ENCODE peak calls at places on chromosomes 4 and X, in five cellular contexts. L is bronchial epithelial cell, K is HCT116, J is H1, T is IMR-90. A is an unnamed sample.

GRCh38 chr4:119068529-119068962 is 67.1 kb upstream of the MYOZ2 start:
- DNase-seq in L (peak), K (no peak), J (peak), T (peak), A (no peak)

GRCh38 chrX:103686199-103687072 is at the start of gene MORF4L2:
- DNase-seq in L (peak), K (peak), J (peak), T (peak), A (peak)

GRCh38 chrX:146658379-146658778 is 151.2 kb upstream of the CXorf51B start:
- DNase-seq in L (no peak), K (no peak), J (no peak), T (no peak), A (no peak)

GRCh38 chrX:103918584-103919335 is 43.7 kb upstream of the TMSB15B start:
- DNase-seq in L (peak), K (no peak), J (no peak), T (peak), A (peak)

GRCh38 chr4:115687356-115687755 is 573.9 kb upstream of the NDST4 start:
- DNase-seq in L (no peak), K (no peak), J (no peak), T (no peak), A (no peak)

GRCh38 chrX:133394765-133395164 is 20.5 kb downstream of the GPC4 start:
- DNase-seq in L (no peak), K (no peak), J (no peak), T (no peak), A (no peak)

GRCh38 chrX:37349131-37350033 is at the start of gene PRRG1:
- DNase-seq in L (peak), K (peak), J (peak), T (peak), A (peak)

GRCh38 chr4:1061747-1062146 is 50.3 kb downstream of the FGFRL1 start:
- DNase-seq in L (no peak), K (no peak), J (no peak), T (no peak), A (no peak)

GRCh38 chr4:126318376-126318775 is 1003.6 kb downstream of the FAT4 start:
- DNase-seq in L (no peak), K (no peak), J (no peak), T (no peak), A (no peak)

GRCh38 chr4:159216834-159217233 is 114.0 kb downstream of the RAPGEF2 start:
- DNase-seq in L (no peak), K (no peak), J (no peak), T (no peak), A (no peak)

GRCh38 chr4:89929425-89930272 is 35.0 kb downstream of the MMRN1 start:
- DNase-seq in L (peak), K (no peak), J (no peak), T (no peak), A (peak)

GRCh38 chr4:26256016-26256415 is 64.8 kb upstream of the RBPJ start:
- DNase-seq in L (no peak), K (no peak), J (no peak), T (peak), A (peak)

GRCh38 chr4:135672202-135672601 is 1470.6 kb upstream of the PABPC4L start:
- DNase-seq in L (no peak), K (no peak), J (no peak), T (no peak), A (no peak)

GRCh38 chr4:62126064-62126732 is 926.1 kb downstream of the ADGRL3 start:
- DNase-seq in L (no peak), K (no peak), J (no peak), T (no peak), A (no peak)

GRCh38 chr4:189837462-189837861 is 103.2 kb upstream of the FRG1 start:
- DNase-seq in L (no peak), K (no peak), J (no peak), T (no peak), A (no peak)

GRCh38 chrX:24646745-24647182 is 383 bp downstream of the PCYT1B start:
- DNase-seq in L (peak), K (no peak), J (peak), T (no peak), A (no peak)

GRCh38 chr4:87230806-87231205 is 10.4 kb upstream of the KLHL8 start:
- DNase-seq in L (no peak), K (no peak), J (no peak), T (no peak), A (no peak)

GRCh38 chr4:169314906-169315305 is 44.1 kb upstream of the SH3RF1 start:
- DNase-seq in L (peak), K (peak), J (no peak), T (peak), A (peak)

GRCh38 chr4:152202415-152202814 is 333.5 kb downstream of the FBXW7 start:
- DNase-seq in L (peak), K (no peak), J (no peak), T (no peak), A (no peak)

GRCh38 chr4:130028552-130028951 is 932.6 kb downstream of the C4orf33 start:
- DNase-seq in L (no peak), K (no peak), J (no peak), T (no peak), A (no peak)

GRCh38 chr4:99828477-99828876 is 11.8 kb downstream of the DAPP1 start:
- DNase-seq in L (peak), K (no peak), J (no peak), T (no peak), A (no peak)

GRCh38 chr4:16496501-16496900 is 270.2 kb upstream of the TAPT1 start:
- DNase-seq in L (peak), K (no peak), J (no peak), T (peak), A (peak)

GRCh38 chr4:4613126-4613465 is 71.2 kb upstream of the STX18 start:
- DNase-seq in L (no peak), K (no peak), J (no peak), T (no peak), A (no peak)

DNA sequence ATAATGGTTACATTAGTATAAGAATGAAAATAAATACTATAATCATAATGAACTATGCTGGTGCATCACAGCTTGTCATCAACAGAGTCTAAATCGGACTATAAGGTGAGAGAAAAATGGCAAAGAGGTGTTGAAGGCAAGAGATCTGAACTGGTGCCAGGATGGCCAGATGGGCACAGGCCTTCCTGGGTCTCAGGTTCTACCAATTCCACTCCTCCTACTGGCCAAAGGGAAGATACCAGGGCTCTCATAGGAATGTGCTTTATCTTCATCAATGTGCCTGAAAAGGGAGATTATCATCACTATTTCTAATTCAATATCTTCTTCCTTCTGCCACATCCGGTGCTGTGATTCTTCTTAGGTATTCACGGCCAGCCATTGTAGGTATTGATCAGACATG is 107.6 kb downstream of the GASK1B start:
- DNase-seq in L (no peak), K (no peak), J (no peak), T (no peak), A (no peak)
- TF ChIP-seq CTCF in L (peak), K (peak), J (peak), T (no peak), A (no peak)

GRCh38 chrX:65601530-65602281 is 65.7 kb upstream of the MSN start:
- DNase-seq in L (peak), K (no peak), J (no peak), T (peak), A (peak)
- TF ChIP-seq CTCF in L (no peak), K (no peak), J (no peak), T (no peak), A (no peak)

DNA sequence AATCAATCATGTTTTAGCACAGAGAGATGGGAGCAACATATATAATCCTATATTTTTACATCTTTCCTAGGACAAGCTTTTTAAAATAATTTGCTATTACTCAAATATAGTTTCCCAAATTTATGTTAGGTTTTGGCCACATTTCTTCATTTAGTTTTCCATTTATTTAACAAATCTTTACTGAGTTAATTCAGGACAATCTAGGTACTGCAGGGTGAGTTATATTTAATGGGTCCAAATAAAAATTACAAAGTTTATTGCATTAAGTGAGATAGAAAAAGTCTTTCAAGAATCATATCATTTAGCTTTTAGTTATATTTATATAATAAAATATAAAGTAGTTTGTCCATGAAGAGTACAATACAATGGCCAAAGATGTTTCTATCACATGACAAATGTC is 269.2 kb downstream of the EPHA5 start:
- DNase-seq in L (no peak), K (no peak), J (no peak), T (no peak), A (no peak)
- TF ChIP-seq CTCF in L (no peak), K (no peak), J (no peak), T (no peak), A (no peak)

GRCh38 chr4:28464823-28465222 is 1604.2 kb downstream of the STIM2 start:
- DNase-seq in L (no peak), K (no peak), J (no peak), T (no peak), A (no peak)

GRCh38 chr4:28463184-28463690 is 1602.6 kb downstream of the STIM2 start:
- DNase-seq in L (no peak), K (no peak), J (no peak), T (peak), A (no peak)

DNA sequence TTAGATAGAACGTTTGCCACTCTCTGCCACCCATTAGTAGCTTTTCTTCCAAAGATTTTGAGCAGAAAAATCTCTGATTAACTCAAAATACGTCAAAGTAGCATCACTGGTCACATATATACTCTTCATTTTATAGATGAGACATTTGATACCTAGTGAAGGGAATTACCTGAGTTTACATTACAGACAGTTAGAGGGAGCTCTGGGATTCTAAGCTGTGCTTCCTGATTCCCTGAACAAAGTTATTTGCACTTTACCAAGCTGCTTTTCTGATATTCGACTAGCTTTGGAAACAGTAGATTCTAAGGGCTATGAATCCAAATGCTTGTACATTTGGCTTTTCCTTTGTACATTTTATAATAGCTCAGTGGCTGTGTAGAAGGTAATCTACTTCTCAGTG is 1602.1 kb downstream of the STIM2 start:
- DNase-seq in L (no peak), K (no peak), J (no peak), T (peak), A (no peak)
- TF ChIP-seq CTCF in L (no peak), K (no peak), J (no peak), T (no peak), A (no peak)

GRCh38 chrX:47222776-47223350 is 4.4 kb downstream of the CDK16 start:
- DNase-seq in L (no peak), K (no peak), J (no peak), T (no peak), A (no peak)
- TF ChIP-seq CTCF in L (no peak), K (no peak), J (no peak), T (no peak), A (no peak)

GRCh38 chr4:7561557-7561956 is 126.8 kb upstream of the PSAPL1 start:
- DNase-seq in L (no peak), K (no peak), J (no peak), T (no peak), A (no peak)
- TF ChIP-seq CTCF in L (no peak), K (no peak), J (no peak), T (no peak), A (no peak)

DNA sequence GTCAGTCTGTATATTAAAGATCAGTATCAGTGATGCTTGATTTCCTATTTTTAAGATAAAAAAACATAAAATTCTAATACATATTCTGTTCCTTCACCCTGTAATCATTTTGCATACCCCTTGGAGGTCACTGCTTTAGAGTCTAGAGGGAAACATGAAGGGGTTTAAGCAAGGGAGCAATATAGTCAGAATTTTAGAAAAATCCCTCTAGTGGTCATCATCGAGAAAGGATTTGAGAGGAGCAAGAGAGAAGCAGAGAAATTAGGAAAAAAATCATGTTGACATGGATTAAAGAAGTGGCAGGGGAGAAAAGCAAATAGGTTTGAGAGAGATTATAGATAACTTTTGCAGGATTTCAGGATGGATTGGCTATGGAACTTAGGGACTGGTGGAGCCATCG is 11.1 kb downstream of the APEX2 start:
- DNase-seq in L (no peak), K (no peak), J (no peak), T (peak), A (no peak)
- TF ChIP-seq CTCF in L (peak), K (peak), J (no peak), T (peak), A (peak)

DNA sequence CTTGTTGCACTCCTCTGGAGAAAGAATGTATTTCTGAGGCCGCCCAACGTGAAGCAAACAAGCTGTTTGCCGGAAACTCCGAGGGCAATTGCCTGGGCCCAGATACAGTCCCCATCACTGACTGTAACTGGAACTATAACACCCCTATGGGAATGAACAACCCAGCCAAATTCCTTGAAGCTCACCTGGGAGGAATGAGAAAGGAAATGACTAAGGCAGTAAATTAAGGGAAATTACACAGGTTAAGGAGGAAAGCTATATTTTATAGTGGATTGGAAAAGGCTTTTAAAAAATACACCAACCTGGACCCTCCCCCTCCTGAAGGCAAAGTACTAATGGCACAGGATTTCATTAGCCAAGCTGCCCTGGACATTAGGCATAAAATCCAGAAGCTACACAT is 11.7 kb upstream of the HERC5 start:
- DNase-seq in L (peak), K (no peak), J (no peak), T (no peak), A (no peak)
- TF ChIP-seq CTCF in L (no peak), K (no peak), J (no peak), T (no peak), A (no peak)

DNA sequence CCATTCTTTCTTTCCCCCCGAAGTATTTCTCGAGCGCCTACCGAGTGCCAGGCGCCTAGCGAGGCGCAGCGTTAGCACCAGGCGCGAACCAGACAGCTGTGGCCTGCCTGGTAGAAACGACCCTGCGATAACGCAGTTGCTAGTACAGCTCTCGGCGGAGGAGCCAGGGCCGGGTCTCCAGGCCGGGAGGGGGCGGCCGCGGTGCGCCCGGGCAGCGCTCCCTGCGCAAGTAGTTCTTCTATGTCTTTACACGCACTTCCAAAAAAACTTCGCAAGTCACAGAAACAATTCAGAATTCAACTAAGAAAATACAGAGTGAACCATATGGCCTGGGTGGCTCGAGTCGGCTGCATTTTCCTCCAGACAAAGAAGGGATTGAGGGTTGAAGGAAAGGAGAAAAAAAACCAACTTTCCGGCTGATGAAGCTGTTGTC is 7.0 kb upstream of the NEUROG2 start:
- DNase-seq in L (no peak), K (no peak), J (no peak), T (peak), A (peak)
- TF ChIP-seq CTCF in L (no peak), K (no peak), J (peak), T (peak), A (peak)